ENCODE peak calls at places on chromosomes 6 and 20, in six cellular contexts. M, Q, F, N, I and H are unnamed samples.

GRCh38 chr6:153031335-153031955 is 28.9 kb upstream of the MTRF1L start:
- DNase-seq in M (no peak), Q (no peak), F (no peak), N (no peak), I (peak; percentile 63), H (no peak)

GRCh38 chr6:151071295-151071694 is 168.5 kb upstream of the AKAP12 start:
- DNase-seq in M (no peak), Q (peak; percentile 67), F (no peak), N (no peak), I (peak; percentile 96), H (no peak)

GRCh38 chr6:78570044-78570443 is 297.3 kb upstream of the IRAK1BP1 start:
- DNase-seq in M (no peak), Q (no peak), F (no peak), N (no peak), I (no peak), H (no peak)

GRCh38 chr20:2507875-2508630 is 662 bp downstream of the ZNF343 start:
- DNase-seq in M (no peak), Q (peak; percentile 38), F (no peak), N (no peak), I (peak; percentile 55), H (no peak)

GRCh38 chr20:49187330-49188100 is 619 bp downstream of the STAU1 start:
- DNase-seq in M (no peak), Q (peak; percentile 29), F (peak; percentile 30), N (peak; percentile 31), I (no peak), H (peak; percentile 15)

GRCh38 chr6:163765326-163765725 is 350.8 kb downstream of the QKI start:
- DNase-seq in M (no peak), Q (no peak), F (no peak), N (no peak), I (no peak), H (no peak)

GRCh38 chr20:60349418-60349817 is 391.2 kb downstream of the CDH26 start:
- DNase-seq in M (no peak), Q (no peak), F (no peak), N (no peak), I (no peak), H (no peak)

GRCh38 chr6:104414723-104415122 is 445.0 kb downstream of the HACE1 start:
- DNase-seq in M (peak; percentile 46), Q (no peak), F (no peak), N (no peak), I (no peak), H (no peak)

GRCh38 chr6:155493694-155494143 is 38.1 kb upstream of the NOX3 start:
- DNase-seq in M (no peak), Q (peak; percentile 46), F (peak; percentile 66), N (no peak), I (peak; percentile 100), H (no peak)

GRCh38 chr20:52749020-52749419 is 223.1 kb upstream of the TSHZ2 start:
- DNase-seq in M (no peak), Q (no peak), F (no peak), N (no peak), I (no peak), H (no peak)

GRCh38 chr20:45402946-45403345 is 5.1 kb upstream of the DBNDD2 start:
- DNase-seq in M (no peak), Q (no peak), F (no peak), N (no peak), I (peak; percentile 47), H (no peak)

GRCh38 chr6:34176261-34177031 is 30.6 kb upstream of the GRM4 start:
- DNase-seq in M (no peak), Q (no peak), F (no peak), N (no peak), I (no peak), H (no peak)

GRCh38 chr20:41358717-41359116 is 7.9 kb downstream of the EMILIN3 start:
- DNase-seq in M (no peak), Q (no peak), F (no peak), N (no peak), I (no peak), H (no peak)

GRCh38 chr6:137883400-137883888 is 16.4 kb downstream of the TNFAIP3 start:
- DNase-seq in M (no peak), Q (no peak), F (no peak), N (peak; percentile 44), I (peak; percentile 84), H (no peak)

GRCh38 chr20:38835792-38836191 is 30.3 kb downstream of the PPP1R16B start:
- DNase-seq in M (no peak), Q (no peak), F (no peak), N (no peak), I (no peak), H (no peak)